ENCODE peak calls at places on chromosomes 11 and 22, in seven cellular contexts. One of them, this sample, is unnamed.

GRCh38 chr22:28907311-28908008 is 24.1 kb downstream of the ZNRF3 start:
- DNase-seq in A549: no peak
- DNase-seq in heart right ventricle: no peak
- DNase-seq in lung: no peak
- DNase-seq in foreskin keratinocyte: no peak
- DNase-seq in PC-3: no peak
- DNase-seq in pancreas: no peak
- DNase-seq in this sample: peak; percentile 31

GRCh38 chr11:110261195-110262140 is 34.9 kb downstream of the RDX start:
- DNase-seq in A549: no peak
- DNase-seq in heart right ventricle: no peak
- DNase-seq in lung: no peak
- DNase-seq in foreskin keratinocyte: no peak
- DNase-seq in PC-3: no peak
- DNase-seq in pancreas: no peak
- DNase-seq in this sample: no peak

GRCh38 chr22:30336752-30337460 is 10.2 kb upstream of the TBC1D10A start:
- DNase-seq in A549: no peak
- DNase-seq in heart right ventricle: peak; percentile 71
- DNase-seq in lung: no peak
- DNase-seq in foreskin keratinocyte: no peak
- DNase-seq in PC-3: no peak
- DNase-seq in pancreas: no peak
- DNase-seq in this sample: no peak

GRCh38 chr22:40462195-40462988 is 92.0 kb downstream of the SGSM3 start:
- DNase-seq in A549: no peak
- DNase-seq in heart right ventricle: no peak
- DNase-seq in lung: no peak
- DNase-seq in foreskin keratinocyte: no peak
- DNase-seq in PC-3: no peak
- DNase-seq in pancreas: no peak
- DNase-seq in this sample: no peak

GRCh38 chr11:117831661-117832415 is 7.3 kb upstream of the FXYD2 start:
- DNase-seq in A549: no peak
- DNase-seq in heart right ventricle: no peak
- DNase-seq in lung: no peak
- DNase-seq in foreskin keratinocyte: no peak
- DNase-seq in PC-3: no peak
- DNase-seq in pancreas: no peak
- DNase-seq in this sample: no peak

GRCh38 chr11:134716582-134716981 is 304.5 kb upstream of the B3GAT1 start:
- DNase-seq in A549: no peak
- DNase-seq in heart right ventricle: no peak
- DNase-seq in lung: no peak
- DNase-seq in foreskin keratinocyte: no peak
- DNase-seq in PC-3: no peak
- DNase-seq in pancreas: no peak
- DNase-seq in this sample: peak; percentile 9

GRCh38 chr22:20852076-20852475 is 6.5 kb downstream of the PI4KA start:
- DNase-seq in A549: no peak
- DNase-seq in heart right ventricle: no peak
- DNase-seq in lung: no peak
- DNase-seq in foreskin keratinocyte: no peak
- DNase-seq in PC-3: no peak
- DNase-seq in pancreas: no peak
- DNase-seq in this sample: no peak

GRCh38 chr22:45552580-45553332 is 50.1 kb downstream of the FBLN1 start:
- DNase-seq in A549: no peak
- DNase-seq in heart right ventricle: peak; percentile 69
- DNase-seq in lung: peak; percentile 51
- DNase-seq in foreskin keratinocyte: no peak
- DNase-seq in PC-3: no peak
- DNase-seq in pancreas: no peak
- DNase-seq in this sample: peak; percentile 84

GRCh38 chr11:65945430-65945911 is at the start of gene TSGA10IP:
- DNase-seq in A549: no peak
- DNase-seq in heart right ventricle: no peak
- DNase-seq in lung: no peak
- DNase-seq in foreskin keratinocyte: no peak
- DNase-seq in PC-3: no peak
- DNase-seq in pancreas: no peak
- DNase-seq in this sample: no peak

GRCh38 chr22:16974298-16975084 is 33.5 kb downstream of the GAB4 start:
- DNase-seq in A549: no peak
- DNase-seq in heart right ventricle: no peak
- DNase-seq in lung: peak; percentile 7
- DNase-seq in foreskin keratinocyte: no peak
- DNase-seq in PC-3: no peak
- DNase-seq in pancreas: no peak
- DNase-seq in this sample: no peak

GRCh38 chr11:123330471-123330870 is 99.6 kb upstream of the GRAMD1B start:
- DNase-seq in A549: no peak
- DNase-seq in heart right ventricle: no peak
- DNase-seq in lung: no peak
- DNase-seq in foreskin keratinocyte: no peak
- DNase-seq in PC-3: no peak
- DNase-seq in pancreas: no peak
- DNase-seq in this sample: no peak

GRCh38 chr11:105057432-105057831 is 12.3 kb upstream of the CARD16 start:
- DNase-seq in A549: no peak
- DNase-seq in heart right ventricle: no peak
- DNase-seq in lung: no peak
- DNase-seq in foreskin keratinocyte: no peak
- DNase-seq in PC-3: no peak
- DNase-seq in pancreas: no peak
- DNase-seq in this sample: no peak

GRCh38 chr11:105051559-105051958 is 6.4 kb upstream of the CARD16 start:
- DNase-seq in A549: no peak
- DNase-seq in heart right ventricle: no peak
- DNase-seq in lung: no peak
- DNase-seq in foreskin keratinocyte: no peak
- DNase-seq in PC-3: no peak
- DNase-seq in pancreas: no peak
- DNase-seq in this sample: no peak

GRCh38 chr11:105052487-105052886 is 7.4 kb upstream of the CARD16 start:
- DNase-seq in A549: no peak
- DNase-seq in heart right ventricle: no peak
- DNase-seq in lung: no peak
- DNase-seq in foreskin keratinocyte: no peak
- DNase-seq in PC-3: no peak
- DNase-seq in pancreas: no peak
- DNase-seq in this sample: no peak

GRCh38 chr11:105056446-105056845 is 11.3 kb upstream of the CARD16 start:
- DNase-seq in A549: no peak
- DNase-seq in heart right ventricle: no peak
- DNase-seq in lung: no peak
- DNase-seq in foreskin keratinocyte: no peak
- DNase-seq in PC-3: no peak
- DNase-seq in pancreas: no peak
- DNase-seq in this sample: no peak

DNA sequence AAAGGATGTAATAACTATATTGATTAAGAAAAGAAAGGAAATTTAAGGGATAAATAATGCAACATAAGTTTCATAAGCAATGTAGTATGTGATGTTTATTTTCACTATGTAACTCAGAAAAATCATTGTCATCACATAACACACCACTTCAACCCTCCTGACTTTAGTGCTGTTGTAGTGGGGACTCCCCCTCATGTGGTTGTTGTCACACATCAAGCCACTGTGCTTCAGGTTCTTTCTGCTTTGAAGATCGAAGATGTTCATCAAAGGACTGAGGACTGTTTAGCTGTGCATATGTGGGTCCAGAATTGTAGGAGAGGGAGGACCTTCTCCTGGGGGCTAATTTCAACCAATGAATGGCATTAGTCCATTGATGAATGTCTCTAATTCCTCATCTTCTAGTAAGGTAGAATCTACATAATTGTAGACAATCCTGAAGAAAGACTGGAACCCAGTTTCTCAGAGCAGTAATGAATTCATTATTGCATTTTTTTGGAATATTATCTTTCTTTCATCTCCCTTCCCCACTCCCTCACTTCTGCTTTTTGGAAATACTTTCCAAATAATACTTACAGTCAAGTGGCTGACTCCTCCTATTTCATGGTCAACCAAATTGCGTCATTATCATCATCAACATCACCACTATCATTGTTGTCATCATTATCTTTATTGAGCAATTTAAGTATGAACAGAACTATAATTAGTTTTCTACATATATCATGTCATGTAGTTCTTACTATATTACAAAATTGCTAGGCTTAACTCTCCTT is 9.8 kb upstream of the CARD16 start:
- DNase-seq in A549: no peak
- DNase-seq in heart right ventricle: no peak
- DNase-seq in lung: no peak
- DNase-seq in foreskin keratinocyte: no peak
- DNase-seq in PC-3: no peak
- DNase-seq in pancreas: no peak
- DNase-seq in this sample: no peak
- H3K4me1 ChIP-seq in A549: no peaks in the 10 kb centered on the region
- H3K4me1 ChIP-seq in heart right ventricle: no peaks in the 10 kb centered on the region
- H3K4me1 ChIP-seq in lung: no peaks in the 10 kb centered on the region
- H3K4me1 ChIP-seq in foreskin keratinocyte: no peaks in the 10 kb centered on the region
- H3K4me1 ChIP-seq in PC-3: no peaks in the 10 kb centered on the region
- H3K4me1 ChIP-seq in pancreas: no peaks in the 10 kb centered on the region
- H3K4me1 ChIP-seq in this sample: no peaks in the 10 kb centered on the region

GRCh38 chr11:1301220-1302000 is 8.0 kb downstream of the TOLLIP start:
- DNase-seq in A549: no peak
- DNase-seq in heart right ventricle: no peak
- DNase-seq in lung: peak; percentile 15
- DNase-seq in foreskin keratinocyte: no peak
- DNase-seq in PC-3: no peak
- DNase-seq in pancreas: no peak
- DNase-seq in this sample: no peak

GRCh38 chr11:1303973-1304372 is 5.5 kb downstream of the TOLLIP start:
- DNase-seq in A549: no peak
- DNase-seq in heart right ventricle: peak; percentile 21
- DNase-seq in lung: peak; percentile 36
- DNase-seq in foreskin keratinocyte: no peak
- DNase-seq in PC-3: no peak
- DNase-seq in pancreas: peak; percentile 74
- DNase-seq in this sample: no peak

GRCh38 chr11:1302041-1302460 is 7.4 kb downstream of the TOLLIP start:
- DNase-seq in A549: no peak
- DNase-seq in heart right ventricle: no peak
- DNase-seq in lung: peak; percentile 23
- DNase-seq in foreskin keratinocyte: no peak
- DNase-seq in PC-3: no peak
- DNase-seq in pancreas: peak; percentile 56
- DNase-seq in this sample: no peak

GRCh38 chr11:1303196-1303821 is 6.1 kb downstream of the TOLLIP start:
- DNase-seq in A549: no peak
- DNase-seq in heart right ventricle: peak; percentile 10
- DNase-seq in lung: peak; percentile 29
- DNase-seq in foreskin keratinocyte: peak; percentile 45
- DNase-seq in PC-3: peak; percentile 87
- DNase-seq in pancreas: peak; percentile 76
- DNase-seq in this sample: no peak

GRCh38 chr11:1302461-1303073 is 6.9 kb downstream of the TOLLIP start:
- DNase-seq in A549: no peak
- DNase-seq in heart right ventricle: no peak
- DNase-seq in lung: peak; percentile 27
- DNase-seq in foreskin keratinocyte: no peak
- DNase-seq in PC-3: no peak
- DNase-seq in pancreas: peak; percentile 66
- DNase-seq in this sample: no peak
- H3K4me1 ChIP-seq in A549: peaks cover 55% of the 10 kb centered on the region
- H3K4me1 ChIP-seq in heart right ventricle: peaks cover 51% of the 10 kb centered on the region
- H3K4me1 ChIP-seq in lung: peaks cover 2% of the 10 kb centered on the region
- H3K4me1 ChIP-seq in foreskin keratinocyte: peaks cover 21% of the 10 kb centered on the region
- H3K4me1 ChIP-seq in PC-3: peaks cover 19% of the 10 kb centered on the region
- H3K4me1 ChIP-seq in pancreas: peaks cover 78% of the 10 kb centered on the region
- H3K4me1 ChIP-seq in this sample: no peaks in the 10 kb centered on the region

GRCh38 chr11:63871962-63872832 is 33.3 kb downstream of the MARK2 start:
- DNase-seq in A549: peak; percentile 71
- DNase-seq in heart right ventricle: peak; percentile 55
- DNase-seq in lung: peak; percentile 94
- DNase-seq in foreskin keratinocyte: peak; percentile 84
- DNase-seq in PC-3: peak; percentile 99
- DNase-seq in pancreas: peak; percentile 79
- DNase-seq in this sample: peak; percentile 76
- H3K4me1 ChIP-seq in A549: peaks cover 48% of the 10 kb centered on the region
- H3K4me1 ChIP-seq in heart right ventricle: peaks cover 72% of the 10 kb centered on the region
- H3K4me1 ChIP-seq in lung: peaks cover 35% of the 10 kb centered on the region
- H3K4me1 ChIP-seq in foreskin keratinocyte: peaks cover 13% of the 10 kb centered on the region
- H3K4me1 ChIP-seq in PC-3: peaks cover 53% of the 10 kb centered on the region
- H3K4me1 ChIP-seq in pancreas: peaks cover 47% of the 10 kb centered on the region
- H3K4me1 ChIP-seq in this sample: peaks cover 33% of the 10 kb centered on the region

GRCh38 chr22:37832022-37832857 is 9.1 kb downstream of the GALR3 start:
- DNase-seq in A549: no peak
- DNase-seq in heart right ventricle: no peak
- DNase-seq in lung: no peak
- DNase-seq in foreskin keratinocyte: no peak
- DNase-seq in PC-3: no peak
- DNase-seq in pancreas: no peak
- DNase-seq in this sample: no peak

GRCh38 chr22:37824674-37825641 is 1.8 kb downstream of the GALR3 start:
- DNase-seq in A549: no peak
- DNase-seq in heart right ventricle: no peak
- DNase-seq in lung: no peak
- DNase-seq in foreskin keratinocyte: no peak
- DNase-seq in PC-3: no peak
- DNase-seq in pancreas: no peak
- DNase-seq in this sample: no peak

GRCh38 chr22:37827056-37827455 is 3.9 kb downstream of the GALR3 start:
- DNase-seq in A549: no peak
- DNase-seq in heart right ventricle: peak; percentile 69
- DNase-seq in lung: no peak
- DNase-seq in foreskin keratinocyte: no peak
- DNase-seq in PC-3: no peak
- DNase-seq in pancreas: no peak
- DNase-seq in this sample: no peak

GRCh38 chr22:37831472-37831871 is 8.3 kb downstream of the GALR3 start:
- DNase-seq in A549: no peak
- DNase-seq in heart right ventricle: no peak
- DNase-seq in lung: no peak
- DNase-seq in foreskin keratinocyte: no peak
- DNase-seq in PC-3: no peak
- DNase-seq in pancreas: no peak
- DNase-seq in this sample: no peak

DNA sequence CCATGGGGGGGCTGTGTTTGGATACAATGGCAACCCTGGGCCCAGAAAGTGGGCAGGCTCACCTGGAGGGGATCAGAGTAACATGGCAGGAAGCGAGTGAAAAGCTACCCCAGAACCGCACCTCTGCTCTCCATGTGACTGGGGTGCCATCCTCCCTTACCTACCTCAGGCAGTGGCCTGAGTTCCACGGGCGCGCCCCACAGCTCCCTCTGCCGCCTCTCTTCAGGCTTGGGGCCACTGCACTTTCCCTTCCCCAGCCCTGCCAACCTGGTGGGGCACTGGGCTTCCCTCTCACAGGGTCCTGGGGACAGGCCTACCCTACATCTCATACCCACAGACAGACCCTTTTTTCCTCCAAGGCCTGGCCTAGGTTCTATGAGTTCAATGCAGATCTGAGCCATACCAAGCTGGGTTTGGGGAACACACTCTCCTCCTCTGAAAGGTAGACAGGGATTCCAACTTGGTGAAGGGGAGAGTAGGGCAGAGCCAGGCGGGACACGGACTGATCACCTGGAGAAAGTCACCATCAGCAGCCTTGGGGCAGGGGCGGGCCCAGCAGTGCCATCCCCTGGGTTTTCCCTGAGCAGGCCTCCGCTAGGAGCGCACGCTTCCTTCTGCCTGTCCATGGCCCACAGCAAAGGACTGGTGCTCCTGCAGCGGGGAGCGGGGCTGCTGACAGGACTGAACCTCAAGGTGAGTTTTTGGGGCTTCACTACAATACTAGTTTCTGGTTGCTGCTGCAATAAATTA is 7.1 kb downstream of the GALR3 start:
- DNase-seq in A549: no peak
- DNase-seq in heart right ventricle: no peak
- DNase-seq in lung: no peak
- DNase-seq in foreskin keratinocyte: no peak
- DNase-seq in PC-3: no peak
- DNase-seq in pancreas: no peak
- DNase-seq in this sample: no peak
- H3K4me1 ChIP-seq in A549: no peaks in the 10 kb centered on the region
- H3K4me1 ChIP-seq in heart right ventricle: peaks cover 3% of the 10 kb centered on the region
- H3K4me1 ChIP-seq in lung: no peaks in the 10 kb centered on the region
- H3K4me1 ChIP-seq in foreskin keratinocyte: no peaks in the 10 kb centered on the region
- H3K4me1 ChIP-seq in PC-3: no peaks in the 10 kb centered on the region
- H3K4me1 ChIP-seq in pancreas: no peaks in the 10 kb centered on the region
- H3K4me1 ChIP-seq in this sample: no peaks in the 10 kb centered on the region